ENCODE peak calls at places on chromosome 18, in five cellular contexts. One of them, this sample, is unnamed.

GRCh38 chr18:36006997-36007396 is 34.5 kb downstream of the RMP24 start:
- DNase-seq in uterus: no peak
- DNase-seq in GM12892: no peak
- DNase-seq in heart left ventricle: no peak
- DNase-seq in GM12878: no peak
- DNase-seq in this sample: no peak

GRCh38 chr18:45221363-45221762 is 393.9 kb upstream of the SLC14A2 start:
- DNase-seq in uterus: no peak
- DNase-seq in GM12878: no peak
- DNase-seq in GM12892: no peak
- DNase-seq in heart left ventricle: no peak
- DNase-seq in this sample: no peak

GRCh38 chr18:67525328-67526110 is 9.0 kb upstream of the DSEL start:
- DNase-seq in uterus: peak
- DNase-seq in GM12892: no peak
- DNase-seq in heart left ventricle: peak
- DNase-seq in GM12878: no peak
- DNase-seq in this sample: no peak

GRCh38 chr18:31451625-31452024 is 4.1 kb downstream of the DSG3 start:
- DNase-seq in uterus: no peak
- DNase-seq in GM12892: no peak
- DNase-seq in GM12878: no peak
- DNase-seq in heart left ventricle: no peak
- DNase-seq in this sample: no peak

GRCh38 chr18:57025525-57025924 is 121.4 kb upstream of the BOD1L2 start:
- DNase-seq in heart left ventricle: no peak
- DNase-seq in uterus: no peak
- DNase-seq in GM12878: no peak
- DNase-seq in GM12892: no peak
- DNase-seq in this sample: no peak

GRCh38 chr18:61580061-61580460 is 246.8 kb downstream of the CDH20 start:
- DNase-seq in GM12878: no peak
- DNase-seq in uterus: no peak
- DNase-seq in heart left ventricle: no peak
- DNase-seq in GM12892: no peak
- DNase-seq in this sample: no peak

GRCh38 chr18:53909668-53910067 is 314.8 kb downstream of the MBD2 start:
- DNase-seq in heart left ventricle: no peak
- DNase-seq in uterus: no peak
- DNase-seq in GM12878: no peak
- DNase-seq in GM12892: no peak
- DNase-seq in this sample: peak

GRCh38 chr18:29874519-29875098 is 1167.9 kb downstream of the DSC3 start:
- DNase-seq in GM12878: no peak
- DNase-seq in uterus: no peak
- DNase-seq in heart left ventricle: no peak
- DNase-seq in GM12892: no peak
- DNase-seq in this sample: no peak

GRCh38 chr18:69638056-69638455 is 237.4 kb downstream of the DOK6 start:
- DNase-seq in uterus: no peak
- DNase-seq in heart left ventricle: no peak
- DNase-seq in GM12878: no peak
- DNase-seq in GM12892: no peak
- DNase-seq in this sample: no peak

GRCh38 chr18:26225915-26226228 is 373 bp upstream of the TAF4B start:
- DNase-seq in GM12892: no peak
- DNase-seq in GM12878: no peak
- DNase-seq in heart left ventricle: no peak
- DNase-seq in uterus: no peak
- DNase-seq in this sample: no peak

GRCh38 chr18:79986726-79987125 is 1.6 kb downstream of the TXNL4A start:
- DNase-seq in uterus: no peak
- DNase-seq in heart left ventricle: no peak
- DNase-seq in GM12878: no peak
- DNase-seq in GM12892: no peak
- DNase-seq in this sample: no peak

GRCh38 chr18:11504962-11505361 is 104.4 kb upstream of the SLC35G4 start:
- DNase-seq in heart left ventricle: no peak
- DNase-seq in GM12878: no peak
- DNase-seq in GM12892: no peak
- DNase-seq in uterus: no peak
- DNase-seq in this sample: no peak

GRCh38 chr18:80012714-80013113 is 21.5 kb upstream of the RBFA start:
- DNase-seq in uterus: no peak
- DNase-seq in heart left ventricle: no peak
- DNase-seq in GM12892: no peak
- DNase-seq in GM12878: no peak
- DNase-seq in this sample: no peak

GRCh38 chr18:31977270-31977872 is 34.4 kb upstream of the TRAPPC8 start:
- DNase-seq in GM12892: no peak
- DNase-seq in uterus: no peak
- DNase-seq in heart left ventricle: no peak
- DNase-seq in GM12878: no peak
- DNase-seq in this sample: no peak

GRCh38 chr18:51739044-51739666 is 541.7 kb upstream of the MEX3C start:
- DNase-seq in GM12878: no peak
- DNase-seq in heart left ventricle: no peak
- DNase-seq in GM12892: no peak
- DNase-seq in uterus: no peak
- DNase-seq in this sample: no peak

GRCh38 chr18:47263197-47263827 is 11.9 kb upstream of the SKOR2 start:
- DNase-seq in heart left ventricle: no peak
- DNase-seq in GM12878: no peak
- DNase-seq in GM12892: no peak
- DNase-seq in uterus: no peak
- DNase-seq in this sample: no peak

GRCh38 chr18:61502472-61502871 is 169.2 kb downstream of the CDH20 start:
- DNase-seq in heart left ventricle: no peak
- DNase-seq in GM12878: peak
- DNase-seq in GM12892: no peak
- DNase-seq in uterus: peak
- DNase-seq in this sample: peak

GRCh38 chr18:5410582-5410981 is 115.1 kb upstream of the ZBTB14 start:
- DNase-seq in GM12878: no peak
- DNase-seq in uterus: no peak
- DNase-seq in GM12892: no peak
- DNase-seq in heart left ventricle: no peak
- DNase-seq in this sample: no peak

GRCh38 chr18:79791141-79791972 is 6.4 kb upstream of the KCNG2 start:
- DNase-seq in uterus: no peak
- DNase-seq in heart left ventricle: peak
- DNase-seq in GM12878: no peak
- DNase-seq in GM12892: no peak
- DNase-seq in this sample: no peak

GRCh38 chr18:23970161-23971153 is 44.1 kb upstream of the TTC39C start:
- DNase-seq in uterus: no peak
- DNase-seq in GM12892: no peak
- DNase-seq in GM12878: peak
- DNase-seq in heart left ventricle: no peak
- DNase-seq in this sample: no peak

GRCh38 chr18:9711361-9712129 is 3.4 kb downstream of the RAB31 start:
- DNase-seq in heart left ventricle: no peak
- DNase-seq in GM12892: peak
- DNase-seq in uterus: no peak
- DNase-seq in GM12878: peak
- DNase-seq in this sample: peak

GRCh38 chr18:2529154-2529553 is 42.2 kb downstream of the METTL4 start:
- DNase-seq in GM12878: no peak
- DNase-seq in GM12892: no peak
- DNase-seq in uterus: no peak
- DNase-seq in heart left ventricle: no peak
- DNase-seq in this sample: no peak

GRCh38 chr18:45441110-45441842 is 174.0 kb upstream of the SLC14A2 start:
- DNase-seq in GM12892: no peak
- DNase-seq in GM12878: no peak
- DNase-seq in heart left ventricle: no peak
- DNase-seq in uterus: no peak
- DNase-seq in this sample: no peak

GRCh38 chr18:13502585-13502984 is 223.8 kb downstream of the FAM210A start:
- DNase-seq in heart left ventricle: peak
- DNase-seq in GM12878: no peak
- DNase-seq in GM12892: no peak
- DNase-seq in uterus: peak
- DNase-seq in this sample: no peak

GRCh38 chr18:76619342-76620315 is 124.6 kb upstream of the ZNF516 start:
- DNase-seq in heart left ventricle: peak
- DNase-seq in GM12878: no peak
- DNase-seq in GM12892: no peak
- DNase-seq in uterus: peak
- DNase-seq in this sample: no peak
- TF ChIP-seq POLR2A in heart left ventricle: no peak
- TF ChIP-seq POLR2A in GM12878: no peak
- TF ChIP-seq POLR2A in GM12892: no peak
- TF ChIP-seq POLR2A in uterus: no peak
- TF ChIP-seq POLR2A in this sample: no peak

GRCh38 chr18:58042826-58043362 is 1.1 kb upstream of the NEDD4L start:
- DNase-seq in heart left ventricle: no peak
- DNase-seq in GM12892: no peak
- DNase-seq in GM12878: no peak
- DNase-seq in uterus: no peak
- DNase-seq in this sample: no peak

GRCh38 chr18:58041633-58042032 is 2.4 kb upstream of the NEDD4L start:
- DNase-seq in heart left ventricle: no peak
- DNase-seq in GM12892: no peak
- DNase-seq in GM12878: no peak
- DNase-seq in uterus: no peak
- DNase-seq in this sample: no peak

GRCh38 chr18:58044370-58045264 is 591 bp downstream of the NEDD4L start:
- DNase-seq in GM12892: peak
- DNase-seq in uterus: peak
- DNase-seq in heart left ventricle: peak
- DNase-seq in GM12878: no peak
- DNase-seq in this sample: peak

GRCh38 chr18:58045265-58046086 is 1.4 kb downstream of the NEDD4L start:
- DNase-seq in heart left ventricle: peak
- DNase-seq in GM12892: peak
- DNase-seq in uterus: peak
- DNase-seq in GM12878: no peak
- DNase-seq in this sample: no peak

GRCh38 chr18:58043452-58044369 is at the start of gene NEDD4L:
- DNase-seq in heart left ventricle: peak
- DNase-seq in GM12892: peak
- DNase-seq in uterus: peak
- DNase-seq in GM12878: peak
- DNase-seq in this sample: peak
- TF ChIP-seq POLR2A in heart left ventricle: no peak
- TF ChIP-seq POLR2A in GM12892: no peak
- TF ChIP-seq POLR2A in uterus: no peak
- TF ChIP-seq POLR2A in GM12878: no peak
- TF ChIP-seq POLR2A in this sample: no peak

DNA sequence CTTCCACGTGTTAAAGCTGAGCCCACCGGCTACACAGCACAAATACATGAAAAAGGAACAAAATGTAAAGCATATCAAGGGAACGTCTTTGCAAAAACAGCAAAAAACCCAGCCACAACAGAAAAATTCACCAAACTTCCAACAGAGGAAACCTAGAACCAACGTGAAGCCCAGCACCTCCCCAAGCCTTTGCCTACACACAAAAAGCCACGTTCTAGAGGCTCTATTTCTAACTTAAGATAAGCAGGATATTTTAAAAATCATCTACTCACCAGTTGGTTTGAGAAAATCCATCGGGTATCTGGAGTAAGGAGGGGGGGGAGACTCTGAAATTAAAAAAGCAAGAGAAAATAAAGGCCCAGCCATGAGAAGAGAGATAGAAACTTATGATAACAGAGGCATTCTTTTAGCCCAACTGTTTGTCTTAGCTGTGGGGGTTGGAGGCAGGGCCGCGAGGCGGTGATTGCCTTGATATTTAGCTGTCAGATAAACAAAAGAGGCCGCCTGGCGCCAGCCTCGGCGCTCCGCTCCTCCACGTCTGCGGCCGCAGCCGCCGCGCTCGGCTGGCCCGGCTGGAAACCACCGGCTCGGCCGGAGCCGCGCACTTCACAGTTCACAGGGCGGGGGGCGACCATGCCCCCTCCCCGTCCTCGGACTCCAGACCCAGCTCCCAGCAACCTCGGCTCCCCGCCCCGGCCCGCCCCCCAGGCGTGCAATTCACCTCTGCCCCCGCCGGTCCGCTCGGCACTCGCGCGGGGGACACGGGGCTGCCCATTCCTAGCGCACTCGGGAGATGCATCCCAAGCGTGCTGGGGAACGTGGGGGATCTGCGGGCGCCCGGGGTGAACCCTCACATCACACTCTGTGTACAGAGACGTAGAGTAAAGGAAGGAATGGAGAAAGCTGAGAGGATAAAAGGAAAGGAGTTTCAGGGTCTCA is 2.4 kb downstream of the SMAD7 start:
- DNase-seq in heart left ventricle: no peak
- DNase-seq in GM12878: no peak
- DNase-seq in uterus: no peak
- DNase-seq in GM12892: no peak
- DNase-seq in this sample: no peak
- TF ChIP-seq POLR2A in heart left ventricle: no peak
- TF ChIP-seq POLR2A in GM12878: no peak
- TF ChIP-seq POLR2A in uterus: no peak
- TF ChIP-seq POLR2A in GM12892: no peak
- TF ChIP-seq POLR2A in this sample: no peak

GRCh38 chr18:74444104-74444503 is 13.0 kb downstream of the DIPK1C start:
- DNase-seq in heart left ventricle: no peak
- DNase-seq in uterus: no peak
- DNase-seq in GM12892: no peak
- DNase-seq in GM12878: no peak
- DNase-seq in this sample: no peak

GRCh38 chr18:74446178-74446577 is 10.9 kb downstream of the DIPK1C start:
- DNase-seq in GM12892: no peak
- DNase-seq in uterus: no peak
- DNase-seq in GM12878: no peak
- DNase-seq in heart left ventricle: no peak
- DNase-seq in this sample: no peak

GRCh38 chr18:74447404-74448152 is 9.5 kb downstream of the DIPK1C start:
- DNase-seq in GM12892: no peak
- DNase-seq in GM12878: no peak
- DNase-seq in heart left ventricle: no peak
- DNase-seq in uterus: no peak
- DNase-seq in this sample: no peak

GRCh38 chr18:74446631-74447403 is 10.3 kb downstream of the DIPK1C start:
- DNase-seq in uterus: no peak
- DNase-seq in GM12878: no peak
- DNase-seq in GM12892: no peak
- DNase-seq in heart left ventricle: no peak
- DNase-seq in this sample: no peak

DNA sequence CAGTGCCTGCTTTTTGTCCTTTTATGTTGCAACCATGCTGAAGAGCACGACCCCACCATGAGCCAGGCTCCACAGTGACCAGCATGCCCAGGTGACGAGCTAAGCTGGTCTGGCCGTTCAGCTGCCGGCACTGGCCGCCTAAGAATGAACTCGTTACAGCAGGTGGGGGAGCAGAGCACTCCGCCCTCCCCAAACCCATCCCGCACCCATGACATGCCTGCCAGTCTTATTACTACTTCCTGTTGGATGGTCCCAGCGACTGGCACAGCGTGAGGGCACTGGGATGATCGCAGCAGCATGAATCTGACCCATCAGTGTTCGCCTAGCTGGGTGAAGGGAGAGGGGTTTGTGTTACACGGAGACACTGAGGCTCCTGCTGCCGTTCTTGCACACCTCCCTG is 11.5 kb downstream of the DIPK1C start:
- DNase-seq in uterus: no peak
- DNase-seq in heart left ventricle: no peak
- DNase-seq in GM12892: no peak
- DNase-seq in GM12878: no peak
- DNase-seq in this sample: no peak
- TF ChIP-seq POLR2A in uterus: no peak
- TF ChIP-seq POLR2A in heart left ventricle: no peak
- TF ChIP-seq POLR2A in GM12892: no peak
- TF ChIP-seq POLR2A in GM12878: no peak
- TF ChIP-seq POLR2A in this sample: no peak